ENCODE peak calls at places on chromosomes 16 and 17, in nine cellular contexts. V, M, Y, C, E, Q, R, L and D are unnamed samples.

GRCh38 chr16:1961651-1962067 is 2.3 kb downstream of the NDUFB10 start:
- DNase-seq in V (no peak), M (peak; percentile 62), Y (no peak), C (no peak), E (no peak), Q (no peak), R (no peak), L (no peak), D (no peak)

GRCh38 chr17:38587956-38588771 is 17.6 kb downstream of the SRCIN1 start:
- DNase-seq in V (no peak), M (no peak), Y (no peak), C (no peak), E (no peak), Q (no peak), R (no peak), L (no peak), D (no peak)

GRCh38 chr17:80859004-80859941 is 132.4 kb upstream of the CHMP6 start:
- DNase-seq in V (peak; percentile 80), M (no peak), Y (peak; percentile 23), C (no peak), E (peak; percentile 80), Q (peak; percentile 88), R (no peak), L (peak; percentile 97), D (no peak)

GRCh38 chr17:77474292-77474988 is 333.7 kb downstream of the SEC14L1 start:
- DNase-seq in V (no peak), M (no peak), Y (no peak), C (no peak), E (no peak), Q (peak; percentile 80), R (no peak), L (peak; percentile 41), D (no peak)

GRCh38 chr17:79950711-79951110 is 85.0 kb downstream of the TBC1D16 start:
- DNase-seq in V (no peak), M (no peak), Y (no peak), C (no peak), E (peak; percentile 69), Q (no peak), R (no peak), L (no peak), D (peak; percentile 11)

GRCh38 chr17:41863074-41863843 is 2.0 kb downstream of the KLHL11 start:
- DNase-seq in V (no peak), M (no peak), Y (no peak), C (no peak), E (no peak), Q (no peak), R (no peak), L (no peak), D (no peak)

GRCh38 chr17:6711081-6711674 is 2.0 kb downstream of the SLC13A5 start:
- DNase-seq in V (no peak), M (no peak), Y (no peak), C (no peak), E (no peak), Q (no peak), R (no peak), L (no peak), D (no peak)

GRCh38 chr17:9878791-9879525 is 26.1 kb downstream of the RCVRN start:
- DNase-seq in V (no peak), M (no peak), Y (no peak), C (no peak), E (no peak), Q (peak; percentile 54), R (no peak), L (peak; percentile 12), D (no peak)

GRCh38 chr16:1906052-1906845 is 12.0 kb downstream of the HS3ST6 start:
- DNase-seq in V (no peak), M (no peak), Y (no peak), C (no peak), E (no peak), Q (no peak), R (no peak), L (no peak), D (no peak)

GRCh38 chr16:68238029-68238345 is 2.1 kb upstream of the ESRP2 start:
- DNase-seq in V (no peak), M (no peak), Y (no peak), C (no peak), E (no peak), Q (no peak), R (no peak), L (no peak), D (no peak)
- TF ChIP-seq CTCF in V (no peak), M (no peak), Y (no peak), C (no peak), E (no peak), Q (no peak), R (no peak), L (no peak), D (no peak)

GRCh38 chr16:65538945-65539344 is 417.1 kb upstream of the CDH11 start:
- DNase-seq in V (no peak), M (no peak), Y (no peak), C (no peak), E (no peak), Q (peak; percentile 30), R (no peak), L (peak; percentile 60), D (no peak)
- H3K27ac ChIP-seq in V (no peak overlapping the region), M (no peak overlapping the region), Y (no peak overlapping the region), C (no peak overlapping the region), E (no peak overlapping the region), Q (no peak overlapping the region), R (no peak overlapping the region), L (no peak overlapping the region), D (no peak overlapping the region)

DNA sequence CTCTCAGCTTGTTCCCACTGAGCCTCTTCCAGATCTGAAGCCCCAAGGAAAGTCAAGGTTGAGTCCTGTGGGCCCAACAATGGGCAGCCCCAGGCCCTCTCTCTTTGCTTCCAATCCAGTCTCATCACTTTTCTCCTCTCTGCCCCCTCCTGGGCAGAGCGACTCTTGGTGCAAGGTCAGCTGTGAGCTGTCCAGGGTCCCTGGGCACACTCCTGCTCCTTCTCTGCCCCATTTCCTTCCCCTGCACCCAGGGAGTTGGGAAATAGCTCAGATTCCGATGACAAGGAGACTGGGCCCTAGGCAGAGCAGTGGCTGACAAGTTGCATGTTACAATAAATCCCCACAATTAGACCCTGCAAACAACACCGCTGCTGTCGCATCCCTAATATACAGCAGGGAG is 16.1 kb upstream of the CRHR1 start:
- DNase-seq in V (no peak), M (no peak), Y (no peak), C (no peak), E (no peak), Q (peak; percentile 15), R (no peak), L (no peak), D (no peak)
- H3K4me3 ChIP-seq in V (no peak overlapping the region), M (no peak overlapping the region), Y (no peak overlapping the region), C (no peak overlapping the region), E (no peak overlapping the region), Q (no peak overlapping the region), R (no peak overlapping the region), L (no peak overlapping the region), D (no peak overlapping the region)

DNA sequence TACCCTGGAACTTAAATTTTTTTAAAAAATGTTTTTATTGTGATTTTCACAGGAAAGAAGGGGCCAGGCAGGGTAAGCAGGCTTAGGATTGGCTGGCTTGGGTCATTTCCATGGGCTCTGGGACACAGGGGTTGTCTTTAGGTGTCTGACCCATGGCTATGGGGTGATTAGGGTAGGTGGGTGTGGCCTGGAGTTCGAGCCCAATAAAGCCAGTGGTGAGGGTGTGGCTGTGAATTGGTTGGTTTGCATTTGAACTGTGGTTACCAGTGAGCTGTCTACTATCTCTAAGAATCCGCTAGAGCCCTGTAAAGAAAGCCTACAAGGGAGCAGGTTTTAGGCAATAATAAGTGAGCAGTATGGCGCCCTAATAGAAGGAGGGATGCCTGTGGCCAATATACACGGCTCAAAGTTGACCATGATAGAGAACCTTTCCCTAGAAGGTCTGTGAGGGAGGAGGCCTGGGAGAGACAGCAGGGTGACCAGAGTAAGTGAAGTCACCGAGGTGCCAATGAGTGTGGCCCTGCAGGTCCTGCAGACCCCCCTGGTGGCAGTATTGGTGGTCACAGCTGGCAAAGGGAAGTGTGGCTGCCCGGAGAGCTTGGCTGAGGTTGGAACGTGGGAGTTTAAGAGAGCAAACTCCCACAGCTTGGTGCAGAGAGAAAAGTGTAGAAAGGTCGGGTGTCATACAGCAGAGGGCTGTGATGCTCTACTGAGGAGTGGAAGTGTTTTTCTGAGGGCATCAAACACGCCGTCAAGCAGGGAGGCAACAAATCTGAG is 454.0 kb downstream of the WWOX start:
- DNase-seq in V (no peak), M (no peak), Y (no peak), C (no peak), E (no peak), Q (no peak), R (no peak), L (no peak), D (no peak)
- TF ChIP-seq CTCF in V (no peak), M (no peak), Y (no peak), C (no peak), E (no peak), Q (no peak), R (no peak), L (no peak), D (no peak)

DNA sequence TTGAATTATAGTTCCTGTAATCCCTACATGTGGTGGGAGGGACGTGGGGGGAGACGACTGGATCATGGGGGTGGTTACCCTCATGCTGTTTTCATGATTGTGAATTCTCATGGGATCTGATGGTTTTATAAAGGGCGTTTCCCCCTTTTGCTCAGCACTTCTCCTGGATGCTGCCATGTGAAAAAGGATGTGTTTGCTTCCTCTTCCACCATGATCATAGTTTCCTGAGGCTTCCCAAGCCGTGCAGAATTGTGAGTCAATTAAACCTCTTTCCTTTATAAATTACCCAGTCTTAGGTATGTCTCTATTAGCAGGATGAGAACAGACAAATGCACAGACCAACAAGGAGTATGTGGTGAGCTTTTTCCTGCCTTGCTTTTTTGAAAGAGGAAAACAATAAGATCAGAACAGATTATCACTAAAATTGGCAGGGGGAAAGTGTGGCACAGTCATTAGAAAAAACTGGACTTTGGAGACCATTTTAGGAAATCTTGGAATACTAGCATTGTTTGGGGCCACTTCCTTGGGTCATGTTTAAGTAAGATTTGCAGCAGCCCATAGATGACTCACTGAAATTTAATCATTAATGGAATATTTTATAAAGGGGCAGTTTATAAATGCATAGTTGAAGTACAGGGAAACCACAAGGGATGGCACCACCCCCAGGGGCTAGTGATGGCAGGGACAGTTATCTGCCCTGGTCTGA is 352.8 kb downstream of the CDH13 start:
- DNase-seq in V (no peak), M (no peak), Y (no peak), C (no peak), E (no peak), Q (no peak), R (no peak), L (peak; percentile 20), D (no peak)
- H3K27ac ChIP-seq in V (no peak overlapping the region), M (no peak overlapping the region), Y (no peak overlapping the region), C (no peak overlapping the region), E (no peak overlapping the region), Q (no peak overlapping the region), R (no peak overlapping the region), L (no peak overlapping the region), D (no peak overlapping the region)